ENCODE peak calls at places on chromosomes 4 and X, in four cellular contexts. D, R, W and T are unnamed samples.

GRCh38 chr4:75135068-75135825 is 202.3 kb downstream of the PARM1 start:
- DNase-seq in D (peak), R (no peak), W (no peak), T (no peak)

GRCh38 chrX:135463937-135464336 is 42.2 kb downstream of the SMIM10L2A start:
- DNase-seq in D (no peak), R (no peak), W (no peak), T (no peak)

GRCh38 chrX:96591418-96591817 is 93.2 kb upstream of the DIAPH2 start:
- DNase-seq in D (no peak), R (no peak), W (peak), T (no peak)

GRCh38 chrX:22534643-22535042 is 261.9 kb downstream of the CBLL2 start:
- DNase-seq in D (no peak), R (no peak), W (no peak), T (peak)

GRCh38 chrX:103211012-103211715 is 3.7 kb upstream of the BEX4 start:
- DNase-seq in D (no peak), R (peak), W (peak), T (peak)

GRCh38 chr4:138865765-138866164 is 149.8 kb upstream of the NOCT start:
- DNase-seq in D (no peak), R (no peak), W (no peak), T (no peak)

GRCh38 chrX:134734343-134735001 is 76.2 kb upstream of the PLAC1 start:
- DNase-seq in D (no peak), R (no peak), W (no peak), T (no peak)

GRCh38 chrX:111270339-111270738 is at the start of gene CAPN6:
- DNase-seq in D (no peak), R (no peak), W (no peak), T (no peak)

GRCh38 chr4:64205376-64205775 is 203.9 kb downstream of the TECRL start:
- DNase-seq in D (no peak), R (no peak), W (no peak), T (no peak)

GRCh38 chrX:413322-414201 is 26.9 kb upstream of the PPP2R3B start:
- DNase-seq in D (no peak), R (peak), W (no peak), T (peak)

GRCh38 chrX:48636776-48637175 is 39.5 kb downstream of the WDR13 start:
- DNase-seq in D (no peak), R (no peak), W (no peak), T (no peak)

GRCh38 chr4:73446336-73446938 is 10.4 kb downstream of the AFP start:
- DNase-seq in D (no peak), R (peak), W (no peak), T (peak)

DNA sequence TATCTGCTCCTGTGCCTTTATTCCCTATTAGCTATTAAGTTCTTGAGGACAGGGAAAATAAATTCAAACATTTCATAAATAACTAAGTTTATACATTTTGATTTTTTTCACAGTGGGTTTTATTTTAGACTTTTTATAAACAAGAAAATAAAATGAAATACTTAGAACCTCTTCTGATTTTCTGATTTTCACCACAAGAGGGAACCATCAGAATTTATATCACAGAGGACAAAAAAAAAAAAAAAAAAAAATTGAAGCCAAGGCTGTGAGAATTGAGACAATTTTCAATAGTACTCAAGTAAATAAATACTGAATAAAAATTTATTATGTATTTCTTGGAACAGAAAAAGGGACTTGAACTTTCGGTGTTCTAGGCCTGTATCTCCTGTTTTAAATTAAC is 288.1 kb downstream of the SH3BGRL start:
- DNase-seq in D (no peak), R (no peak), W (no peak), T (no peak)
- TF ChIP-seq CTCF in D (no peak), R (peak), W (no peak), T (peak)

DNA sequence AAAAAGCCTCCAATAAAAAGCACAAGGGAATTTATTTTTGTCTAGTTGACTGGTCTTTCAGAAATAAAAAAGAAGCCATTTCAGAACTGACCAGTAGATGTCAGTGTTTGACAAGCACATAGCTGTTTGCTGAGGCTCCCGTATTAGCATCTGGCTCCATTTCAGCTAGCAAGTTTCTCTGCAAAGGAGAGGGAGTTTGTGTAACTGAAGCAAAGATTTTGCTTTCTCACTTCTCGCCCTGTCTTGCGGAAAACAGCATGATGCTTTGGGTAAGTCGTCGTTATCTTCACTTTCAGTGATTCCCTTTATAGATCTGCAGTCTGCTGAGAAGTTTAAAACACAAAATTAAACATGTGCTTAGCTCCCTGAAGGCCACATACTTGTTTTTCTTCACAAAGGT is 85.5 kb downstream of the CT47B1 start:
- DNase-seq in D (peak), R (peak), W (peak), T (peak)
- TF ChIP-seq CTCF in D (peak), R (peak), W (peak), T (peak)

GRCh38 chr4:42401171-42401570 is 3.9 kb downstream of the SHISA3 start:
- DNase-seq in D (no peak), R (no peak), W (no peak), T (no peak)
- TF ChIP-seq CTCF in D (peak), R (no peak), W (no peak), T (no peak)

GRCh38 chr4:19592391-19592790 is 659.3 kb upstream of the SLIT2 start:
- DNase-seq in D (no peak), R (no peak), W (no peak), T (peak)
- TF ChIP-seq CTCF in D (no peak), R (no peak), W (no peak), T (no peak)

GRCh38 chrX:150449313-150449712 is 86.2 kb downstream of the MAMLD1 start:
- DNase-seq in D (no peak), R (no peak), W (no peak), T (no peak)
- TF ChIP-seq CTCF in D (peak), R (no peak), W (no peak), T (peak)

GRCh38 chrX:128781506-128781905 is 729.3 kb upstream of the ACTRT1 start:
- DNase-seq in D (no peak), R (peak), W (peak), T (no peak)
- TF ChIP-seq CTCF in D (peak), R (peak), W (peak), T (no peak)

DNA sequence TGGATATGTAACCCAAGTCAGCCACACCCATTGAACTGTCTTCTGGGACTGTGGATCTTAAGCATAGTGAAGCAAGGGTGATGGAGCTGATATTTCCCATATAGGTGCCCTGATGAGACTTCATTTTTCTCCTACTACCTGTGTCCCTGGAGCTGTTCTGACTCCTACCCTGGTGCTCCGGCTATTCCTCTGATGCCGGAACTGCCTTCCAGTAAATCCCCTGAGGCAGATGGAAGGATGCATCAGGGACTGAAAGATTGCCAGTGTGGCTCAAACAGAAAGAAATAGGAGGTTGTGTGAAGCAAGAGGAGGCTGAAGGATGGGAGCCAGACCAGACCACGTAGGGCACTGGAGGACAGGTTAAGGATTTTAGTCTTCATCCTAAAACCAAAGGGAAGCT is 74.7 kb downstream of the HOPX start:
- DNase-seq in D (no peak), R (no peak), W (no peak), T (no peak)
- TF ChIP-seq CTCF in D (no peak), R (no peak), W (no peak), T (no peak)